ENCODE peak calls at places on chromosomes 4 and X, in eight cellular contexts. One of them, this sample, is unnamed.

GRCh38 chr4:94766856-94767255 is 9.1 kb downstream of the BMPR1B start:
- DNase-seq in omental fat pad: no peak
- DNase-seq in RCC 7860: peak
- DNase-seq in NCI-H146: no peak
- DNase-seq in AG10803: peak
- DNase-seq in DND-41: no peak
- DNase-seq in AG04450: no peak
- DNase-seq in body of pancreas: no peak
- DNase-seq in this sample: peak

GRCh38 chr4:1172228-1172851 is at the start of gene SPON2:
- DNase-seq in AG10803: peak
- DNase-seq in DND-41: no peak
- DNase-seq in RCC 7860: no peak
- DNase-seq in body of pancreas: peak
- DNase-seq in NCI-H146: no peak
- DNase-seq in AG04450: no peak
- DNase-seq in omental fat pad: no peak
- DNase-seq in this sample: no peak

GRCh38 chr4:42519803-42520417 is 122.6 kb downstream of the SHISA3 start:
- DNase-seq in body of pancreas: peak
- DNase-seq in AG10803: peak
- DNase-seq in omental fat pad: peak
- DNase-seq in NCI-H146: peak
- DNase-seq in AG04450: peak
- DNase-seq in RCC 7860: peak
- DNase-seq in DND-41: peak
- DNase-seq in this sample: peak

GRCh38 chr4:98919996-98920395 is 8.9 kb downstream of the EIF4E start:
- DNase-seq in AG10803: peak
- DNase-seq in body of pancreas: no peak
- DNase-seq in RCC 7860: no peak
- DNase-seq in omental fat pad: no peak
- DNase-seq in DND-41: no peak
- DNase-seq in NCI-H146: no peak
- DNase-seq in AG04450: peak
- DNase-seq in this sample: peak

GRCh38 chr4:7068279-7068842 is 497 bp upstream of the GRPEL1 start:
- DNase-seq in omental fat pad: no peak
- DNase-seq in RCC 7860: no peak
- DNase-seq in AG04450: no peak
- DNase-seq in body of pancreas: no peak
- DNase-seq in DND-41: no peak
- DNase-seq in NCI-H146: no peak
- DNase-seq in AG10803: no peak
- DNase-seq in this sample: no peak

GRCh38 chrX:46461653-46462191 is 83.5 kb downstream of the ZNF674 start:
- DNase-seq in RCC 7860: no peak
- DNase-seq in omental fat pad: no peak
- DNase-seq in body of pancreas: no peak
- DNase-seq in NCI-H146: no peak
- DNase-seq in AG10803: no peak
- DNase-seq in AG04450: no peak
- DNase-seq in DND-41: no peak
- DNase-seq in this sample: no peak

GRCh38 chrX:33160273-33160672 is 51.1 kb downstream of the DMD start:
- DNase-seq in body of pancreas: no peak
- DNase-seq in AG10803: no peak
- DNase-seq in DND-41: no peak
- DNase-seq in omental fat pad: no peak
- DNase-seq in NCI-H146: no peak
- DNase-seq in RCC 7860: no peak
- DNase-seq in AG04450: no peak
- DNase-seq in this sample: no peak

GRCh38 chr4:158161561-158162354 is 11.1 kb downstream of the GASK1B start:
- DNase-seq in body of pancreas: no peak
- DNase-seq in NCI-H146: no peak
- DNase-seq in DND-41: no peak
- DNase-seq in RCC 7860: peak
- DNase-seq in AG10803: peak
- DNase-seq in AG04450: no peak
- DNase-seq in omental fat pad: no peak
- DNase-seq in this sample: peak

GRCh38 chr4:30839583-30840520 is 119.7 kb downstream of the PCDH7 start:
- DNase-seq in NCI-H146: no peak
- DNase-seq in omental fat pad: no peak
- DNase-seq in RCC 7860: peak
- DNase-seq in DND-41: no peak
- DNase-seq in body of pancreas: no peak
- DNase-seq in AG04450: peak
- DNase-seq in AG10803: no peak
- DNase-seq in this sample: no peak

GRCh38 chr4:53066155-53066554 is 204.0 kb downstream of the RASL11B start:
- DNase-seq in NCI-H146: peak
- DNase-seq in AG04450: no peak
- DNase-seq in DND-41: no peak
- DNase-seq in AG10803: no peak
- DNase-seq in body of pancreas: no peak
- DNase-seq in omental fat pad: no peak
- DNase-seq in RCC 7860: no peak
- DNase-seq in this sample: no peak

GRCh38 chr4:122346036-122346435 is 32.8 kb upstream of the ADAD1 start:
- DNase-seq in NCI-H146: no peak
- DNase-seq in RCC 7860: no peak
- DNase-seq in body of pancreas: no peak
- DNase-seq in DND-41: no peak
- DNase-seq in omental fat pad: no peak
- DNase-seq in AG04450: no peak
- DNase-seq in AG10803: peak
- DNase-seq in this sample: peak

GRCh38 chrX:129997081-129997480 is 14.6 kb downstream of the BCORL1 start:
- DNase-seq in DND-41: no peak
- DNase-seq in NCI-H146: no peak
- DNase-seq in body of pancreas: no peak
- DNase-seq in AG10803: no peak
- DNase-seq in AG04450: no peak
- DNase-seq in omental fat pad: no peak
- DNase-seq in RCC 7860: no peak
- DNase-seq in this sample: no peak

GRCh38 chrX:74467656-74468055 is 46.4 kb downstream of the SLC16A2 start:
- DNase-seq in body of pancreas: no peak
- DNase-seq in AG10803: no peak
- DNase-seq in DND-41: no peak
- DNase-seq in NCI-H146: no peak
- DNase-seq in RCC 7860: no peak
- DNase-seq in AG04450: no peak
- DNase-seq in omental fat pad: no peak
- DNase-seq in this sample: no peak

This sample was measured in EH.